ENCODE peak calls at places on chromosomes 7 and 10, in seven cellular contexts. J is Right ventricle myocardium inferior; C is activated T-helper 1 cell treated with anti-CD3 and anti-CD28 coated beads, Interleukin-12 subunit alpha, Interleukin-12 subunit beta, Interleukin-2, Interleukin-4 antibody, amounts not matched to agents 30 ng/mL and 10 ng/mL and 1 ng/mL, durations not matched to agents 14 hours and 24 hours and 36 hours; N is stimulated activated CD4-positive, alpha-beta T cell treated with anti-CD3 and anti-CD28 coated beads, Interleukin-4, amount 100 ng/mL, for 48 hours; K is CD4-positive, CD25-positive, alpha-beta regulatory T cell; R is AG04450; I is stimulated activated CD8-positive, alpha-beta memory T cell treated with anti-CD3 and anti-CD28 coated beads, Interleukin-7, amount 100 ng/mL, for 48 hours. W is an unnamed sample.
A peak's percentile ranks its signal among the peaks of the same experiment; 100 is the strongest.

GRCh38 chr7:71386200-71386599 is 254.3 kb downstream of the GALNT17 start:
- DNase-seq in J (no peak), C (no peak), R (no peak), K (no peak), I (no peak), N (no peak), W (no peak)

GRCh38 chr7:81416648-81417047 is 353.2 kb downstream of the HGF start:
- DNase-seq in N (no peak), I (no peak), J (no peak), R (no peak), C (no peak), K (no peak), W (no peak)

GRCh38 chr10:84715911-84716310 is 387.5 kb downstream of the CCSER2 start:
- DNase-seq in C (no peak), N (no peak), R (no peak), I (no peak), J (no peak), K (no peak), W (peak; percentile 10)

GRCh38 chr10:86260564-86260963 is 106.0 kb downstream of the GRID1 start:
- DNase-seq in J (no peak), N (no peak), K (no peak), R (no peak), C (no peak), I (no peak), W (no peak)

GRCh38 chr7:38000272-38000671 is 79.8 kb downstream of the EPDR1 start:
- DNase-seq in R (no peak), C (no peak), J (no peak), I (no peak), N (no peak), K (no peak), W (no peak)

GRCh38 chr7:79376297-79377025 is 77.0 kb downstream of the MAGI2 start:
- DNase-seq in J (no peak), R (no peak), N (no peak), C (no peak), I (no peak), K (no peak), W (no peak)

GRCh38 chr7:51314041-51314440 is 2.6 kb downstream of the COBL start:
- DNase-seq in N (no peak), I (no peak), K (no peak), J (no peak), R (no peak), C (no peak), W (no peak)

GRCh38 chr7:116901143-116901542 is 38.8 kb downstream of the CAPZA2 start:
- DNase-seq in I (no peak), R (no peak), N (no peak), J (no peak), C (no peak), K (no peak), W (no peak)

GRCh38 chr7:1045727-1046063 is 1.3 kb downstream of the GPR146 start:
- DNase-seq in I (no peak), C (no peak), N (no peak), R (no peak), K (no peak), J (peak; percentile 37), W (no peak)

GRCh38 chr7:100465702-100466311 is 1.7 kb upstream of the SPACDR start:
- DNase-seq in C (no peak), N (no peak), R (no peak), I (no peak), K (no peak), J (peak; percentile 85), W (peak; percentile 96)

W was measured in Ammon's horn.